ENCODE peak calls at places on chromosomes 5 and 9, in eight cellular contexts. One of them, this sample, is unnamed.

GRCh38 chr5:126575644-126576043 is 19.4 kb downstream of the ALDH7A1 start:
- DNase-seq in keratinocyte: no peak
- DNase-seq in H54: no peak
- DNase-seq in CD14-positive monocyte: no peak
- DNase-seq in T47D: no peak
- DNase-seq in activated CD4-positive, alpha-beta memory T cell treated with anti-CD3 and anti-CD28 coated beads for 36 hours: no peak
- DNase-seq in fibroblast of mammary gland: no peak
- DNase-seq in Calu3: no peak
- DNase-seq in this sample: no peak

GRCh38 chr9:118961857-118962256 is 407.4 kb downstream of the BRINP1 start:
- DNase-seq in keratinocyte: no peak
- DNase-seq in H54: peak
- DNase-seq in CD14-positive monocyte: no peak
- DNase-seq in T47D: no peak
- DNase-seq in activated CD4-positive, alpha-beta memory T cell treated with anti-CD3 and anti-CD28 coated beads for 36 hours: no peak
- DNase-seq in fibroblast of mammary gland: peak
- DNase-seq in Calu3: no peak
- DNase-seq in this sample: peak

GRCh38 chr5:171207256-171207866 is 101.7 kb upstream of the TLX3 start:
- DNase-seq in keratinocyte: no peak
- DNase-seq in H54: peak
- DNase-seq in CD14-positive monocyte: no peak
- DNase-seq in T47D: peak
- DNase-seq in activated CD4-positive, alpha-beta memory T cell treated with anti-CD3 and anti-CD28 coated beads for 36 hours: peak
- DNase-seq in fibroblast of mammary gland: peak
- DNase-seq in Calu3: peak
- DNase-seq in this sample: peak

GRCh38 chr5:124644138-124644537 is 102.3 kb downstream of the ZNF608 start:
- DNase-seq in keratinocyte: no peak
- DNase-seq in H54: no peak
- DNase-seq in CD14-positive monocyte: no peak
- DNase-seq in T47D: no peak
- DNase-seq in activated CD4-positive, alpha-beta memory T cell treated with anti-CD3 and anti-CD28 coated beads for 36 hours: no peak
- DNase-seq in fibroblast of mammary gland: peak
- DNase-seq in Calu3: no peak
- DNase-seq in this sample: peak

GRCh38 chr5:150750469-150750868 is 8.3 kb downstream of the DCTN4 start:
- DNase-seq in keratinocyte: no peak
- DNase-seq in H54: no peak
- DNase-seq in CD14-positive monocyte: no peak
- DNase-seq in T47D: no peak
- DNase-seq in activated CD4-positive, alpha-beta memory T cell treated with anti-CD3 and anti-CD28 coated beads for 36 hours: no peak
- DNase-seq in fibroblast of mammary gland: no peak
- DNase-seq in Calu3: no peak
- DNase-seq in this sample: no peak

GRCh38 chr5:21070871-21071270 is 1082.9 kb upstream of the CDH18 start:
- DNase-seq in keratinocyte: no peak
- DNase-seq in H54: no peak
- DNase-seq in CD14-positive monocyte: no peak
- DNase-seq in T47D: no peak
- DNase-seq in activated CD4-positive, alpha-beta memory T cell treated with anti-CD3 and anti-CD28 coated beads for 36 hours: no peak
- DNase-seq in fibroblast of mammary gland: no peak
- DNase-seq in Calu3: no peak
- DNase-seq in this sample: no peak

GRCh38 chr9:111843971-111844370 is 49.2 kb upstream of the SHOC1 start:
- DNase-seq in keratinocyte: peak
- DNase-seq in H54: no peak
- DNase-seq in CD14-positive monocyte: no peak
- DNase-seq in T47D: no peak
- DNase-seq in activated CD4-positive, alpha-beta memory T cell treated with anti-CD3 and anti-CD28 coated beads for 36 hours: no peak
- DNase-seq in fibroblast of mammary gland: no peak
- DNase-seq in Calu3: peak
- DNase-seq in this sample: no peak

GRCh38 chr9:125889122-125889523 is 141.9 kb downstream of the PBX3 start:
- DNase-seq in keratinocyte: no peak
- DNase-seq in H54: no peak
- DNase-seq in CD14-positive monocyte: no peak
- DNase-seq in T47D: no peak
- DNase-seq in activated CD4-positive, alpha-beta memory T cell treated with anti-CD3 and anti-CD28 coated beads for 36 hours: peak
- DNase-seq in fibroblast of mammary gland: peak
- DNase-seq in Calu3: no peak
- DNase-seq in this sample: no peak

GRCh38 chr5:79263290-79263689 is 27.4 kb downstream of the JMY start:
- DNase-seq in keratinocyte: no peak
- DNase-seq in H54: no peak
- DNase-seq in CD14-positive monocyte: no peak
- DNase-seq in T47D: no peak
- DNase-seq in activated CD4-positive, alpha-beta memory T cell treated with anti-CD3 and anti-CD28 coated beads for 36 hours: peak
- DNase-seq in fibroblast of mammary gland: no peak
- DNase-seq in Calu3: no peak
- DNase-seq in this sample: no peak

GRCh38 chr9:129334744-129335080 is 156.7 kb upstream of the IER5L start:
- DNase-seq in keratinocyte: no peak
- DNase-seq in H54: no peak
- DNase-seq in CD14-positive monocyte: no peak
- DNase-seq in T47D: no peak
- DNase-seq in activated CD4-positive, alpha-beta memory T cell treated with anti-CD3 and anti-CD28 coated beads for 36 hours: no peak
- DNase-seq in fibroblast of mammary gland: no peak
- DNase-seq in Calu3: no peak
- DNase-seq in this sample: no peak

GRCh38 chr5:67984546-67984945 is 231.0 kb upstream of the PIK3R1 start:
- DNase-seq in keratinocyte: no peak
- DNase-seq in H54: no peak
- DNase-seq in CD14-positive monocyte: no peak
- DNase-seq in T47D: no peak
- DNase-seq in activated CD4-positive, alpha-beta memory T cell treated with anti-CD3 and anti-CD28 coated beads for 36 hours: no peak
- DNase-seq in fibroblast of mammary gland: no peak
- DNase-seq in Calu3: no peak
- DNase-seq in this sample: no peak

GRCh38 chr5:56320686-56321085 is 87.6 kb upstream of the ANKRD55 start:
- DNase-seq in keratinocyte: no peak
- DNase-seq in H54: no peak
- DNase-seq in CD14-positive monocyte: no peak
- DNase-seq in T47D: no peak
- DNase-seq in activated CD4-positive, alpha-beta memory T cell treated with anti-CD3 and anti-CD28 coated beads for 36 hours: no peak
- DNase-seq in fibroblast of mammary gland: no peak
- DNase-seq in Calu3: no peak
- DNase-seq in this sample: no peak

GRCh38 chr9:93459432-93459847 is 6.1 kb upstream of the FAM120AOS start:
- DNase-seq in keratinocyte: no peak
- DNase-seq in H54: no peak
- DNase-seq in CD14-positive monocyte: no peak
- DNase-seq in T47D: no peak
- DNase-seq in activated CD4-positive, alpha-beta memory T cell treated with anti-CD3 and anti-CD28 coated beads for 36 hours: no peak
- DNase-seq in fibroblast of mammary gland: no peak
- DNase-seq in Calu3: no peak
- DNase-seq in this sample: no peak

GRCh38 chr5:23588841-23589240 is 81.4 kb downstream of the PRDM9 start:
- DNase-seq in keratinocyte: no peak
- DNase-seq in H54: no peak
- DNase-seq in CD14-positive monocyte: no peak
- DNase-seq in T47D: no peak
- DNase-seq in activated CD4-positive, alpha-beta memory T cell treated with anti-CD3 and anti-CD28 coated beads for 36 hours: no peak
- DNase-seq in fibroblast of mammary gland: no peak
- DNase-seq in Calu3: no peak
- DNase-seq in this sample: no peak

GRCh38 chr9:137198051-137198747 is 2.3 kb downstream of the TPRN start:
- DNase-seq in keratinocyte: no peak
- DNase-seq in H54: no peak
- DNase-seq in CD14-positive monocyte: no peak
- DNase-seq in T47D: peak
- DNase-seq in activated CD4-positive, alpha-beta memory T cell treated with anti-CD3 and anti-CD28 coated beads for 36 hours: no peak
- DNase-seq in fibroblast of mammary gland: no peak
- DNase-seq in Calu3: peak
- DNase-seq in this sample: no peak

GRCh38 chr5:77168884-77169254 is 41.6 kb upstream of the PDE8B start:
- DNase-seq in keratinocyte: no peak
- DNase-seq in H54: no peak
- DNase-seq in CD14-positive monocyte: no peak
- DNase-seq in T47D: no peak
- DNase-seq in activated CD4-positive, alpha-beta memory T cell treated with anti-CD3 and anti-CD28 coated beads for 36 hours: no peak
- DNase-seq in fibroblast of mammary gland: no peak
- DNase-seq in Calu3: peak
- DNase-seq in this sample: peak

GRCh38 chr5:125326114-125326513 is 579.7 kb upstream of the ZNF608 start:
- DNase-seq in keratinocyte: no peak
- DNase-seq in H54: peak
- DNase-seq in CD14-positive monocyte: no peak
- DNase-seq in T47D: no peak
- DNase-seq in activated CD4-positive, alpha-beta memory T cell treated with anti-CD3 and anti-CD28 coated beads for 36 hours: no peak
- DNase-seq in fibroblast of mammary gland: peak
- DNase-seq in Calu3: peak
- DNase-seq in this sample: peak

GRCh38 chr5:156559955-156560354 is 233.0 kb downstream of the SGCD start:
- DNase-seq in keratinocyte: no peak
- DNase-seq in H54: no peak
- DNase-seq in CD14-positive monocyte: no peak
- DNase-seq in T47D: no peak
- DNase-seq in activated CD4-positive, alpha-beta memory T cell treated with anti-CD3 and anti-CD28 coated beads for 36 hours: no peak
- DNase-seq in fibroblast of mammary gland: no peak
- DNase-seq in Calu3: no peak
- DNase-seq in this sample: no peak

GRCh38 chr9:36029765-36030528 is 6.8 kb upstream of the RECK start:
- DNase-seq in keratinocyte: peak
- DNase-seq in H54: no peak
- DNase-seq in CD14-positive monocyte: no peak
- DNase-seq in T47D: no peak
- DNase-seq in activated CD4-positive, alpha-beta memory T cell treated with anti-CD3 and anti-CD28 coated beads for 36 hours: no peak
- DNase-seq in fibroblast of mammary gland: peak
- DNase-seq in Calu3: no peak
- DNase-seq in this sample: peak

GRCh38 chr9:83011611-83012010 is 51.3 kb downstream of the RASEF start:
- DNase-seq in keratinocyte: no peak
- DNase-seq in H54: no peak
- DNase-seq in CD14-positive monocyte: no peak
- DNase-seq in T47D: no peak
- DNase-seq in activated CD4-positive, alpha-beta memory T cell treated with anti-CD3 and anti-CD28 coated beads for 36 hours: no peak
- DNase-seq in fibroblast of mammary gland: no peak
- DNase-seq in Calu3: no peak
- DNase-seq in this sample: no peak

GRCh38 chr9:36833954-36834353 is 200.1 kb downstream of the PAX5 start:
- DNase-seq in keratinocyte: no peak
- DNase-seq in H54: no peak
- DNase-seq in CD14-positive monocyte: no peak
- DNase-seq in T47D: peak
- DNase-seq in activated CD4-positive, alpha-beta memory T cell treated with anti-CD3 and anti-CD28 coated beads for 36 hours: no peak
- DNase-seq in fibroblast of mammary gland: no peak
- DNase-seq in Calu3: no peak
- DNase-seq in this sample: no peak

GRCh38 chr9:87732344-87732743 is 6.4 kb downstream of the CTSL start:
- DNase-seq in keratinocyte: no peak
- DNase-seq in H54: no peak
- DNase-seq in CD14-positive monocyte: no peak
- DNase-seq in T47D: no peak
- DNase-seq in activated CD4-positive, alpha-beta memory T cell treated with anti-CD3 and anti-CD28 coated beads for 36 hours: no peak
- DNase-seq in fibroblast of mammary gland: peak
- DNase-seq in Calu3: no peak
- DNase-seq in this sample: no peak

GRCh38 chr5:145946112-145946861 is 9.9 kb downstream of the SH3RF2 start:
- DNase-seq in keratinocyte: peak
- DNase-seq in H54: peak
- DNase-seq in CD14-positive monocyte: no peak
- DNase-seq in T47D: no peak
- DNase-seq in activated CD4-positive, alpha-beta memory T cell treated with anti-CD3 and anti-CD28 coated beads for 36 hours: no peak
- DNase-seq in fibroblast of mammary gland: peak
- DNase-seq in Calu3: peak
- DNase-seq in this sample: peak